ENCODE peak calls at places on chromosomes 6 and 20, in six cellular contexts. C is T-cell; Q is body of pancreas; T is NCI-H460; F is CD8-positive, alpha-beta T cell; N is activated T-helper 1 cell treated with anti-CD3 and anti-CD28 coated beads, Interleukin-12 subunit alpha, Interleukin-12 subunit beta, Interleukin-2, Interleukin-4 antibody, amounts not matched to agents 30 ng/mL and 10 ng/mL and 1 ng/mL, durations not matched to agents 14 hours and 24 hours and 36 hours. R is an unnamed sample.

GRCh38 chr6:105087571-105088211 is 92.1 kb downstream of the POPDC3 start:
- DNase-seq in N (no peak), Q (peak; percentile 58), F (no peak), T (peak; percentile 45), C (peak; percentile 11), R (no peak)

GRCh38 chr6:89372506-89372901 is 20.0 kb upstream of the UBE2J1 start:
- DNase-seq in N (peak; percentile 37), F (no peak), C (no peak), T (no peak), Q (no peak), R (no peak)

GRCh38 chr6:42729731-42730130 is 7.3 kb upstream of the PRPH2 start:
- DNase-seq in Q (peak; percentile 28), C (no peak), T (no peak), F (no peak), N (no peak), R (no peak)

GRCh38 chr20:31566658-31567379 is 38.3 kb upstream of the ID1 start:
- DNase-seq in T (no peak), N (no peak), C (no peak), F (no peak), Q (peak; percentile 30), R (no peak)

GRCh38 chr6:43269273-43270007 is 26.2 kb downstream of the TTBK1 start:
- DNase-seq in N (peak; percentile 24), T (no peak), Q (peak; percentile 62), F (peak; percentile 22), C (peak; percentile 28), R (peak; percentile 19)

GRCh38 chr6:24270011-24270410 is 87.8 kb downstream of the DCDC2 start:
- DNase-seq in C (no peak), T (no peak), F (no peak), N (no peak), Q (no peak), R (no peak)

GRCh38 chr20:37538003-37538402 is 10.3 kb upstream of the BLCAP start:
- DNase-seq in T (no peak), C (no peak), Q (no peak), F (no peak), N (no peak), R (no peak)

GRCh38 chr6:142935553-142936517 is 9.1 kb downstream of the HIVEP2 start:
- DNase-seq in N (no peak), Q (no peak), C (no peak), F (no peak), T (no peak), R (no peak)

GRCh38 chr6:102571236-102571908 is 1177.9 kb downstream of the GRIK2 start:
- DNase-seq in C (no peak), Q (no peak), T (no peak), F (no peak), N (no peak), R (no peak)

GRCh38 chr20:31918471-31919105 is 33.3 kb downstream of the PDRG1 start:
- DNase-seq in Q (no peak), F (no peak), N (no peak), C (no peak), T (no peak), R (no peak)

GRCh38 chr6:45441811-45442453 is 64.2 kb upstream of the SUPT3H start:
- DNase-seq in T (no peak), F (no peak), C (no peak), Q (no peak), N (no peak), R (no peak)

GRCh38 chr20:10982692-10983091 is 308.9 kb upstream of the JAG1 start:
- DNase-seq in F (no peak), N (no peak), Q (peak; percentile 47), T (no peak), C (no peak), R (no peak)

GRCh38 chr20:48333707-48334106 is 494.1 kb downstream of the PREX1 start:
- DNase-seq in Q (no peak), F (no peak), N (no peak), C (no peak), T (no peak), R (no peak)